ENCODE peak calls at places on chromosomes 6 and 20, in four cellular contexts. W, N, L and X are unnamed samples.

GRCh38 chr6:124053315-124053714 is 249.7 kb downstream of the NKAIN2 start:
- DNase-seq in W (no peak), N (no peak), L (no peak), X (no peak)

GRCh38 chr6:147418523-147418922 is 90.0 kb upstream of the SAMD5 start:
- DNase-seq in W (no peak), N (no peak), L (no peak), X (no peak)

GRCh38 chr20:37565134-37565811 is 37.6 kb upstream of the BLCAP start:
- DNase-seq in W (no peak), N (no peak), L (peak; percentile 35), X (no peak)

GRCh38 chr6:150001295-150001990 is 23.9 kb downstream of the RAET1L start:
- DNase-seq in W (no peak), N (no peak), L (no peak), X (no peak)

GRCh38 chr6:42099340-42100028 is 42.9 kb downstream of the C6orf132 start:
- DNase-seq in W (no peak), N (no peak), L (no peak), X (peak; percentile 88)

GRCh38 chr6:21522773-21523490 is 70.6 kb upstream of the SOX4 start:
- DNase-seq in W (peak; percentile 10), N (no peak), L (no peak), X (no peak)

GRCh38 chr6:27894839-27895762 is 17.1 kb downstream of the OR2B2 start:
- DNase-seq in W (peak; percentile 83), N (peak; percentile 84), L (no peak), X (peak; percentile 92)

GRCh38 chr6:34383651-34384304 is 8.7 kb downstream of the NUDT3 start:
- DNase-seq in W (no peak), N (no peak), L (no peak), X (peak; percentile 69)

GRCh38 chr6:82877213-82878195 is 188.1 kb downstream of the UBE3D start:
- DNase-seq in W (no peak), N (no peak), L (no peak), X (no peak)

GRCh38 chr6:1636272-1636825 is 26.6 kb downstream of the FOXC1 start:
- DNase-seq in W (no peak), N (peak; percentile 40), L (peak; percentile 48), X (no peak)
- H3K4me1 ChIP-seq in W (peaks cover 7% of the 10 kb centered on the region), N (no peaks in the 10 kb centered on the region), L (peaks cover 30% of the 10 kb centered on the region), X (no peaks in the 10 kb centered on the region)

DNA sequence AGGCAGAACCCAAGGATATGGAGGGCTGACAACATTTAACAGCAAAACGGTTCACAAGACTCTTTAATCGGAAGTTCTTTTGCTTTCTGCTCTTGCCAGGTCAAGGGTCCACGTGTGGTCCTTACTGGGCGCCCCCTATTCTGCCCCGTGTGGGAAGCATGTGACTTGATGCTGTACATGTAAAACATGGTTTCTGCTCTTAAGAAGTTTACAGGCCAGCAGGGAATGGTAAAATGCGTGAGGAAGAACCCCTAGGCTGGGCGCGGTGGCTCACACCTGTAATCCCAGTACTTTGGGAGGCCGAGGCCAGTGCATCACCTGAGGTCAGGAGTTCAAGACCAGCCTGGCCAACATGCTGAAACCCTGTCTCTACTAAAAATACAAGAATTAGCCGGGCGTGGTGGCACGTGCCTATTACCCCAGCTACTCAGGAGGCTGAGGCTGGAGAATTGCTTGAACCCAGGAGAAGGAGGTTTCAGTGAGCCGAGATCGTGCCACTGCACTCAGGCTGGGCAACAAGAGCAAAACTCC is 19.3 kb downstream of the ZNF217 start:
- DNase-seq in W (no peak), N (no peak), L (no peak), X (no peak)
- H3K4me1 ChIP-seq in W (peaks cover 19% of the 10 kb centered on the region), N (peaks cover 26% of the 10 kb centered on the region), L (peaks cover 9% of the 10 kb centered on the region), X (peaks cover 18% of the 10 kb centered on the region)

DNA sequence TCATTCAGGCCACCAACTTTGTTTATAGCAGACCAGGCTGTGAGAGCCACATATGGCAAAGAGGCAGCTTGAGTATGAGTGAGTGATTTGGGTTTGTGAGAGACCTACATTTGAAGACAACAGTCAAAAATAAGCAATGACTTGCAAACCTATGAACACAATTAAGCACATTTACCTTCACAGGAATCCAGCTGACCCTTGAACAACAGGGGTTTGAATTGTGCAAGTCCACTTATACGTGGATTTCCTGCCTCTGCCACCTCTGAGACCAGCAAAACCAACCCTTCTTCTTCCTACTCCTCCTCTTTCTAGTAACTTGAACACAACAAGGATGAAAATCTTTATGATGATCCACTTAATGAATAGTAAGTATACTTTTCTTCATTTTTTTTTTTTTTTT is 10.1 kb downstream of the RTN4IP1 start:
- DNase-seq in W (no peak), N (no peak), L (no peak), X (no peak)
- H3K4me1 ChIP-seq in W (no peaks in the 10 kb centered on the region), N (no peaks in the 10 kb centered on the region), L (no peaks in the 10 kb centered on the region), X (no peaks in the 10 kb centered on the region)

GRCh38 chr6:119172813-119173212 is 94.3 kb upstream of the FAM184A start:
- DNase-seq in W (no peak), N (no peak), L (no peak), X (peak; percentile 9)
- H3K4me1 ChIP-seq in W (no peaks in the 10 kb centered on the region), N (no peaks in the 10 kb centered on the region), L (no peaks in the 10 kb centered on the region), X (no peaks in the 10 kb centered on the region)